ENCODE peak calls at places on chromosomes 16 and 17, in six cellular contexts. One of them, this sample, is unnamed.

GRCh38 chr16:1078579-1079021 is 6.1 kb downstream of the SSTR5 start:
- DNase-seq in iPS-NIHi11: no peak
- DNase-seq in HCEC 1CT: no peak
- DNase-seq in activated T-cell treated with anti-CD3 and anti-CD28 coated beads, Interleukin-2, amount 50 U/mL, for 1 hour: no peak
- DNase-seq in RWPE2: peak; percentile 86
- DNase-seq in cardiac muscle cell: no peak
- DNase-seq in this sample: no peak

GRCh38 chr17:57557793-57558681 is 187.1 kb downstream of the CCDC182 start:
- DNase-seq in iPS-NIHi11: no peak
- DNase-seq in HCEC 1CT: peak; percentile 72
- DNase-seq in activated T-cell treated with anti-CD3 and anti-CD28 coated beads, Interleukin-2, amount 50 U/mL, for 1 hour: no peak
- DNase-seq in RWPE2: no peak
- DNase-seq in cardiac muscle cell: no peak
- DNase-seq in this sample: no peak

GRCh38 chr16:51268237-51268636 is 117.2 kb upstream of the SALL1 start:
- DNase-seq in iPS-NIHi11: no peak
- DNase-seq in HCEC 1CT: no peak
- DNase-seq in activated T-cell treated with anti-CD3 and anti-CD28 coated beads, Interleukin-2, amount 50 U/mL, for 1 hour: no peak
- DNase-seq in RWPE2: no peak
- DNase-seq in cardiac muscle cell: no peak
- DNase-seq in this sample: no peak

GRCh38 chr17:64554028-64554637 is 47.4 kb downstream of the CEP95 start:
- DNase-seq in iPS-NIHi11: no peak
- DNase-seq in HCEC 1CT: no peak
- DNase-seq in activated T-cell treated with anti-CD3 and anti-CD28 coated beads, Interleukin-2, amount 50 U/mL, for 1 hour: no peak
- DNase-seq in RWPE2: no peak
- DNase-seq in cardiac muscle cell: no peak
- DNase-seq in this sample: no peak

GRCh38 chr16:19169081-19169639 is 1.1 kb downstream of the SYT17 start:
- DNase-seq in iPS-NIHi11: no peak
- DNase-seq in HCEC 1CT: no peak
- DNase-seq in activated T-cell treated with anti-CD3 and anti-CD28 coated beads, Interleukin-2, amount 50 U/mL, for 1 hour: no peak
- DNase-seq in RWPE2: no peak
- DNase-seq in cardiac muscle cell: no peak
- DNase-seq in this sample: no peak

GRCh38 chr16:84599528-84600202 is 18.2 kb downstream of the COTL1 start:
- DNase-seq in iPS-NIHi11: peak; percentile 68
- DNase-seq in HCEC 1CT: peak; percentile 56
- DNase-seq in activated T-cell treated with anti-CD3 and anti-CD28 coated beads, Interleukin-2, amount 50 U/mL, for 1 hour: peak; percentile 60
- DNase-seq in RWPE2: no peak
- DNase-seq in cardiac muscle cell: peak; percentile 60
- DNase-seq in this sample: no peak

GRCh38 chr16:2592786-2593185 is 55.0 kb downstream of the PDPK1 start:
- DNase-seq in iPS-NIHi11: no peak
- DNase-seq in HCEC 1CT: no peak
- DNase-seq in activated T-cell treated with anti-CD3 and anti-CD28 coated beads, Interleukin-2, amount 50 U/mL, for 1 hour: no peak
- DNase-seq in RWPE2: peak; percentile 31
- DNase-seq in cardiac muscle cell: no peak
- DNase-seq in this sample: peak; percentile 82

GRCh38 chr17:17732892-17733670 is 51.8 kb downstream of the RAI1 start:
- DNase-seq in iPS-NIHi11: no peak
- DNase-seq in HCEC 1CT: peak; percentile 47
- DNase-seq in activated T-cell treated with anti-CD3 and anti-CD28 coated beads, Interleukin-2, amount 50 U/mL, for 1 hour: no peak
- DNase-seq in RWPE2: no peak
- DNase-seq in cardiac muscle cell: no peak
- DNase-seq in this sample: no peak

GRCh38 chr17:15977894-15978293 is 21.6 kb downstream of the ZSWIM7 start:
- DNase-seq in iPS-NIHi11: no peak
- DNase-seq in HCEC 1CT: no peak
- DNase-seq in activated T-cell treated with anti-CD3 and anti-CD28 coated beads, Interleukin-2, amount 50 U/mL, for 1 hour: no peak
- DNase-seq in RWPE2: no peak
- DNase-seq in cardiac muscle cell: no peak
- DNase-seq in this sample: no peak

GRCh38 chr17:2749784-2750181 is 331 bp upstream of the CCDC92B start:
- DNase-seq in iPS-NIHi11: peak; percentile 96
- DNase-seq in HCEC 1CT: peak; percentile 33
- DNase-seq in activated T-cell treated with anti-CD3 and anti-CD28 coated beads, Interleukin-2, amount 50 U/mL, for 1 hour: peak; percentile 83
- DNase-seq in RWPE2: no peak
- DNase-seq in cardiac muscle cell: peak; percentile 92
- DNase-seq in this sample: no peak

GRCh38 chr17:38925263-38925995 is at the start of gene LASP1NB:
- DNase-seq in iPS-NIHi11: peak; percentile 80
- DNase-seq in HCEC 1CT: no peak
- DNase-seq in activated T-cell treated with anti-CD3 and anti-CD28 coated beads, Interleukin-2, amount 50 U/mL, for 1 hour: peak; percentile 46
- DNase-seq in RWPE2: no peak
- DNase-seq in cardiac muscle cell: peak; percentile 41
- DNase-seq in this sample: no peak

GRCh38 chr17:47956818-47957590 is 679 bp downstream of the PRR15L start:
- DNase-seq in iPS-NIHi11: no peak
- DNase-seq in HCEC 1CT: no peak
- DNase-seq in activated T-cell treated with anti-CD3 and anti-CD28 coated beads, Interleukin-2, amount 50 U/mL, for 1 hour: no peak
- DNase-seq in RWPE2: no peak
- DNase-seq in cardiac muscle cell: no peak
- DNase-seq in this sample: no peak

GRCh38 chr16:89006036-89006752 is 29.2 kb upstream of the CBFA2T3 start:
- DNase-seq in iPS-NIHi11: no peak
- DNase-seq in HCEC 1CT: no peak
- DNase-seq in activated T-cell treated with anti-CD3 and anti-CD28 coated beads, Interleukin-2, amount 50 U/mL, for 1 hour: no peak
- DNase-seq in RWPE2: peak; percentile 51
- DNase-seq in cardiac muscle cell: no peak
- DNase-seq in this sample: peak; percentile 91

GRCh38 chr17:6657633-6658287 is 6.2 kb downstream of the C17orf100 start:
- DNase-seq in iPS-NIHi11: no peak
- DNase-seq in HCEC 1CT: no peak
- DNase-seq in activated T-cell treated with anti-CD3 and anti-CD28 coated beads, Interleukin-2, amount 50 U/mL, for 1 hour: no peak
- DNase-seq in RWPE2: no peak
- DNase-seq in cardiac muscle cell: no peak
- DNase-seq in this sample: no peak

GRCh38 chr17:1375615-1376014 is 24.4 kb downstream of the YWHAE start:
- DNase-seq in iPS-NIHi11: no peak
- DNase-seq in HCEC 1CT: no peak
- DNase-seq in activated T-cell treated with anti-CD3 and anti-CD28 coated beads, Interleukin-2, amount 50 U/mL, for 1 hour: no peak
- DNase-seq in RWPE2: no peak
- DNase-seq in cardiac muscle cell: no peak
- DNase-seq in this sample: no peak

GRCh38 chr16:66720766-66721165 is 24.2 kb upstream of the CMTM4 start:
- DNase-seq in iPS-NIHi11: no peak
- DNase-seq in HCEC 1CT: no peak
- DNase-seq in activated T-cell treated with anti-CD3 and anti-CD28 coated beads, Interleukin-2, amount 50 U/mL, for 1 hour: no peak
- DNase-seq in RWPE2: no peak
- DNase-seq in cardiac muscle cell: no peak
- DNase-seq in this sample: no peak

GRCh38 chr16:81928975-81929374 is 82.3 kb downstream of the SDR42E1 start:
- DNase-seq in iPS-NIHi11: no peak
- DNase-seq in HCEC 1CT: no peak
- DNase-seq in activated T-cell treated with anti-CD3 and anti-CD28 coated beads, Interleukin-2, amount 50 U/mL, for 1 hour: no peak
- DNase-seq in RWPE2: peak; percentile 79
- DNase-seq in cardiac muscle cell: no peak
- DNase-seq in this sample: no peak

GRCh38 chr16:54546481-54546880 is 259.9 kb upstream of the IRX3 start:
- DNase-seq in iPS-NIHi11: no peak
- DNase-seq in HCEC 1CT: no peak
- DNase-seq in activated T-cell treated with anti-CD3 and anti-CD28 coated beads, Interleukin-2, amount 50 U/mL, for 1 hour: no peak
- DNase-seq in RWPE2: no peak
- DNase-seq in cardiac muscle cell: no peak
- DNase-seq in this sample: no peak

GRCh38 chr16:10318798-10319500 is 66.9 kb upstream of the ATF7IP2 start:
- DNase-seq in iPS-NIHi11: no peak
- DNase-seq in HCEC 1CT: no peak
- DNase-seq in activated T-cell treated with anti-CD3 and anti-CD28 coated beads, Interleukin-2, amount 50 U/mL, for 1 hour: no peak
- DNase-seq in RWPE2: no peak
- DNase-seq in cardiac muscle cell: no peak
- DNase-seq in this sample: no peak

GRCh38 chr17:75457047-75457654 is 716 bp downstream of the TMEM94 start:
- DNase-seq in iPS-NIHi11: peak; percentile 60
- DNase-seq in HCEC 1CT: no peak
- DNase-seq in activated T-cell treated with anti-CD3 and anti-CD28 coated beads, Interleukin-2, amount 50 U/mL, for 1 hour: no peak
- DNase-seq in RWPE2: no peak
- DNase-seq in cardiac muscle cell: peak; percentile 56
- DNase-seq in this sample: no peak

GRCh38 chr16:48820379-48820778 is 210.4 kb upstream of the N4BP1 start:
- DNase-seq in iPS-NIHi11: no peak
- DNase-seq in HCEC 1CT: no peak
- DNase-seq in activated T-cell treated with anti-CD3 and anti-CD28 coated beads, Interleukin-2, amount 50 U/mL, for 1 hour: no peak
- DNase-seq in RWPE2: no peak
- DNase-seq in cardiac muscle cell: no peak
- DNase-seq in this sample: no peak

GRCh38 chr17:61411114-61411943 is 11.7 kb downstream of the TBX2 start:
- DNase-seq in iPS-NIHi11: peak; percentile 55
- DNase-seq in HCEC 1CT: peak; percentile 81
- DNase-seq in activated T-cell treated with anti-CD3 and anti-CD28 coated beads, Interleukin-2, amount 50 U/mL, for 1 hour: peak; percentile 56
- DNase-seq in RWPE2: peak; percentile 73
- DNase-seq in cardiac muscle cell: peak; percentile 81
- DNase-seq in this sample: peak; percentile 87

GRCh38 chr16:57713596-57713995 is 19.0 kb downstream of the DRC7 start:
- DNase-seq in iPS-NIHi11: no peak
- DNase-seq in HCEC 1CT: no peak
- DNase-seq in activated T-cell treated with anti-CD3 and anti-CD28 coated beads, Interleukin-2, amount 50 U/mL, for 1 hour: no peak
- DNase-seq in RWPE2: no peak
- DNase-seq in cardiac muscle cell: no peak
- DNase-seq in this sample: no peak

GRCh38 chr17:71522383-71522782 is 598.4 kb upstream of the SOX9 start:
- DNase-seq in iPS-NIHi11: no peak
- DNase-seq in HCEC 1CT: no peak
- DNase-seq in activated T-cell treated with anti-CD3 and anti-CD28 coated beads, Interleukin-2, amount 50 U/mL, for 1 hour: no peak
- DNase-seq in RWPE2: no peak
- DNase-seq in cardiac muscle cell: no peak
- DNase-seq in this sample: no peak

GRCh38 chr17:80868022-80868609 is 123.5 kb upstream of the CHMP6 start:
- DNase-seq in iPS-NIHi11: no peak
- DNase-seq in HCEC 1CT: no peak
- DNase-seq in activated T-cell treated with anti-CD3 and anti-CD28 coated beads, Interleukin-2, amount 50 U/mL, for 1 hour: no peak
- DNase-seq in RWPE2: peak; percentile 17
- DNase-seq in cardiac muscle cell: no peak
- DNase-seq in this sample: no peak

GRCh38 chr16:31099860-31100638 is 5.5 kb upstream of the VKORC1 start:
- DNase-seq in iPS-NIHi11: no peak
- DNase-seq in HCEC 1CT: peak; percentile 59
- DNase-seq in activated T-cell treated with anti-CD3 and anti-CD28 coated beads, Interleukin-2, amount 50 U/mL, for 1 hour: no peak
- DNase-seq in RWPE2: no peak
- DNase-seq in cardiac muscle cell: no peak
- DNase-seq in this sample: no peak

GRCh38 chr17:10754109-10754508 is 24.3 kb upstream of the TMEM220 start:
- DNase-seq in iPS-NIHi11: peak; percentile 73
- DNase-seq in HCEC 1CT: peak; percentile 5
- DNase-seq in activated T-cell treated with anti-CD3 and anti-CD28 coated beads, Interleukin-2, amount 50 U/mL, for 1 hour: no peak
- DNase-seq in RWPE2: no peak
- DNase-seq in cardiac muscle cell: peak; percentile 33
- DNase-seq in this sample: no peak

GRCh38 chr17:17042851-17043667 is 802 bp downstream of the MPRIP start:
- DNase-seq in iPS-NIHi11: no peak
- DNase-seq in HCEC 1CT: peak; percentile 70
- DNase-seq in activated T-cell treated with anti-CD3 and anti-CD28 coated beads, Interleukin-2, amount 50 U/mL, for 1 hour: peak; percentile 55
- DNase-seq in RWPE2: peak; percentile 49
- DNase-seq in cardiac muscle cell: peak; percentile 28
- DNase-seq in this sample: peak; percentile 87

GRCh38 chr17:50194441-50195195 is 6.8 kb downstream of the COL1A1 start:
- DNase-seq in iPS-NIHi11: no peak
- DNase-seq in HCEC 1CT: no peak
- DNase-seq in activated T-cell treated with anti-CD3 and anti-CD28 coated beads, Interleukin-2, amount 50 U/mL, for 1 hour: no peak
- DNase-seq in RWPE2: no peak
- DNase-seq in cardiac muscle cell: no peak
- DNase-seq in this sample: no peak

GRCh38 chr17:40056379-40057005 is 2.3 kb upstream of the MED24 start:
- DNase-seq in iPS-NIHi11: no peak
- DNase-seq in HCEC 1CT: no peak
- DNase-seq in activated T-cell treated with anti-CD3 and anti-CD28 coated beads, Interleukin-2, amount 50 U/mL, for 1 hour: no peak
- DNase-seq in RWPE2: no peak
- DNase-seq in cardiac muscle cell: no peak
- DNase-seq in this sample: no peak

GRCh38 chr16:12511708-12512107 is 292.0 kb downstream of the CPPED1 start:
- DNase-seq in iPS-NIHi11: no peak
- DNase-seq in HCEC 1CT: no peak
- DNase-seq in activated T-cell treated with anti-CD3 and anti-CD28 coated beads, Interleukin-2, amount 50 U/mL, for 1 hour: no peak
- DNase-seq in RWPE2: no peak
- DNase-seq in cardiac muscle cell: no peak
- DNase-seq in this sample: no peak

GRCh38 chr16:49600976-49601375 is 227.4 kb downstream of the C16orf78 start:
- DNase-seq in iPS-NIHi11: no peak
- DNase-seq in HCEC 1CT: no peak
- DNase-seq in activated T-cell treated with anti-CD3 and anti-CD28 coated beads, Interleukin-2, amount 50 U/mL, for 1 hour: no peak
- DNase-seq in RWPE2: no peak
- DNase-seq in cardiac muscle cell: no peak
- DNase-seq in this sample: no peak

GRCh38 chr16:68074850-68075249 is 10.3 kb upstream of the NFATC3 start:
- DNase-seq in iPS-NIHi11: no peak
- DNase-seq in HCEC 1CT: no peak
- DNase-seq in activated T-cell treated with anti-CD3 and anti-CD28 coated beads, Interleukin-2, amount 50 U/mL, for 1 hour: peak; percentile 42
- DNase-seq in RWPE2: no peak
- DNase-seq in cardiac muscle cell: no peak
- DNase-seq in this sample: peak; percentile 61

This sample was measured in chondrocyte.